ENCODE peak calls at places on chromosomes 12 and 14, in seven cellular contexts. K is T-helper 9 cell, Z is NCI-H510A treated with DMSO at 0.1 percent for 48 hours, H is IMR-90, N is substantia nigra, Y is GM03348, L is caudate nucleus. V is an unnamed sample.
A peak's percentile ranks its signal among the peaks of the same experiment; 100 is the strongest.

GRCh38 chr12:98402081-98402480 is 113.3 kb upstream of the TMPO start:
- DNase-seq in K (no peak), Z (no peak), H (peak; percentile 29), N (no peak), Y (no peak), L (no peak), V (no peak)

GRCh38 chr12:95073698-95074520 is 491 bp upstream of the NR2C1 start:
- DNase-seq in K (no peak), Z (no peak), H (no peak), N (no peak), Y (no peak), L (no peak), V (no peak)

GRCh38 chr14:102913341-102914211 is 8.9 kb upstream of the AMN start:
- DNase-seq in K (no peak), Z (no peak), H (no peak), N (no peak), Y (no peak), L (no peak), V (no peak)

GRCh38 chr14:58794993-58795762 is 157.4 kb downstream of the DACT1 start:
- DNase-seq in K (no peak), Z (no peak), H (no peak), N (no peak), Y (no peak), L (no peak), V (no peak)

GRCh38 chr12:77179515-77179914 is 114.1 kb upstream of the E2F7 start:
- DNase-seq in K (no peak), Z (no peak), H (no peak), N (no peak), Y (no peak), L (no peak), V (no peak)

GRCh38 chr12:88577537-88577936 is 2.7 kb downstream of the KITLG start:
- DNase-seq in K (no peak), Z (peak; percentile 21), H (no peak), N (no peak), Y (peak; percentile 14), L (no peak), V (no peak)

GRCh38 chr12:52232233-52232915 is 669 bp upstream of the KRT7 start:
- DNase-seq in K (no peak), Z (no peak), H (no peak), N (no peak), Y (peak; percentile 28), L (no peak), V (no peak)

GRCh38 chr12:63899396-63899795 is 54.9 kb downstream of the SRGAP1 start:
- DNase-seq in K (no peak), Z (no peak), H (no peak), N (no peak), Y (no peak), L (no peak), V (no peak)

GRCh38 chr12:114952573-114953196 is 268.7 kb upstream of the TBX3 start:
- DNase-seq in K (no peak), Z (no peak), H (peak; percentile 20), N (peak; percentile 5), Y (no peak), L (no peak), V (no peak)

GRCh38 chr14:68306265-68306933 is 486.5 kb downstream of the ZFP36L1 start:
- DNase-seq in K (no peak), Z (no peak), H (no peak), N (no peak), Y (no peak), L (no peak), V (no peak)

GRCh38 chr12:124130717-124131670 is 158.0 kb downstream of the ZNF664 start:
- DNase-seq in K (no peak), Z (peak; percentile 89), H (no peak), N (no peak), Y (no peak), L (no peak), V (no peak)

GRCh38 chr12:53050426-53051057 is 677 bp downstream of the TNS2 start:
- DNase-seq in K (no peak), Z (no peak), H (no peak), N (no peak), Y (no peak), L (no peak), V (no peak)

GRCh38 chr12:65252515-65252914 is 26.0 kb upstream of the MSRB3 start:
- DNase-seq in K (no peak), Z (no peak), H (no peak), N (no peak), Y (no peak), L (no peak), V (no peak)

GRCh38 chr14:52906141-52906601 is 44.7 kb downstream of the FERMT2 start:
- DNase-seq in K (no peak), Z (no peak), H (peak; percentile 93), N (no peak), Y (peak; percentile 64), L (no peak), V (no peak)

GRCh38 chr14:106844608-106845285 is 1318.4 kb downstream of the TMEM121 start:
- DNase-seq in K (peak; percentile 49), Z (peak; percentile 23), H (no peak), N (peak; percentile 18), Y (no peak), L (no peak), V (no peak)

GRCh38 chr12:124482567-124482893 is 84.9 kb downstream of the NCOR2 start:
- DNase-seq in K (no peak), Z (no peak), H (no peak), N (no peak), Y (no peak), L (no peak), V (no peak)

GRCh38 chr12:34289431-34290190 is 267.3 kb downstream of the ALG10 start:
- DNase-seq in K (no peak), Z (no peak), H (no peak), N (no peak), Y (no peak), L (no peak), V (no peak)

GRCh38 chr12:105106621-105107020 is 910 bp upstream of the WASHC4 start:
- DNase-seq in K (no peak), Z (peak; percentile 26), H (no peak), N (no peak), Y (no peak), L (no peak), V (no peak)

GRCh38 chr14:90544971-90545370 is 148.1 kb downstream of the CALM1 start:
- DNase-seq in K (no peak), Z (no peak), H (no peak), N (no peak), Y (no peak), L (no peak), V (no peak)

GRCh38 chr12:107598906-107599305 is 86.7 kb upstream of the PWP1 start:
- DNase-seq in K (no peak), Z (no peak), H (no peak), N (no peak), Y (no peak), L (no peak), V (no peak)

V was measured in C1 segment of cervical spinal cord.